ENCODE peak calls at places on chromosomes 12 and 14, in four cellular contexts. One of them, this sample, is unnamed. For H3K27me3 and H3K4me1, the result is how much of the 10 kb centered on the place peaks cover.

GRCh38 chr14:101588286-101588975 is 27.1 kb downstream of the DIO3 start:
- DNase-seq in pancreas: no peak
- DNase-seq in uterus: no peak
- DNase-seq in CD8-positive, alpha-beta T cell: no peak
- DNase-seq in this sample: no peak

GRCh38 chr14:75439989-75440388 is 12.2 kb downstream of the JDP2 start:
- DNase-seq in CD8-positive, alpha-beta T cell: no peak
- DNase-seq in pancreas: no peak
- DNase-seq in uterus: no peak
- DNase-seq in this sample: no peak

GRCh38 chr12:1246637-1247036 is 255.6 kb downstream of the ERC1 start:
- DNase-seq in CD8-positive, alpha-beta T cell: no peak
- DNase-seq in pancreas: no peak
- DNase-seq in uterus: no peak
- DNase-seq in this sample: no peak

GRCh38 chr12:124115976-124116690 is 143.1 kb downstream of the ZNF664 start:
- DNase-seq in pancreas: no peak
- DNase-seq in CD8-positive, alpha-beta T cell: no peak
- DNase-seq in uterus: no peak
- DNase-seq in this sample: no peak

GRCh38 chr12:121656122-121656521 is 13.3 kb downstream of the MORN3 start:
- DNase-seq in CD8-positive, alpha-beta T cell: no peak
- DNase-seq in pancreas: no peak
- DNase-seq in uterus: no peak
- DNase-seq in this sample: no peak

GRCh38 chr12:99752740-99753139 is 105.2 kb downstream of the GARIN6 start:
- DNase-seq in uterus: no peak
- DNase-seq in CD8-positive, alpha-beta T cell: no peak
- DNase-seq in pancreas: no peak
- DNase-seq in this sample: no peak

GRCh38 chr12:118175823-118176447 is 40.0 kb downstream of the PEBP1 start:
- DNase-seq in uterus: no peak
- DNase-seq in pancreas: no peak
- DNase-seq in CD8-positive, alpha-beta T cell: no peak
- DNase-seq in this sample: peak

GRCh38 chr14:51922624-51923023 is 62.2 kb downstream of the GNG2 start:
- DNase-seq in uterus: no peak
- DNase-seq in pancreas: no peak
- DNase-seq in CD8-positive, alpha-beta T cell: no peak
- DNase-seq in this sample: no peak

GRCh38 chr14:103043257-103043893 is 14.0 kb downstream of the CDC42BPB start:
- DNase-seq in CD8-positive, alpha-beta T cell: no peak
- DNase-seq in pancreas: no peak
- DNase-seq in uterus: no peak
- DNase-seq in this sample: no peak

GRCh38 chr12:32230607-32230982 is 123.9 kb downstream of the BICD1 start:
- DNase-seq in CD8-positive, alpha-beta T cell: no peak
- DNase-seq in uterus: no peak
- DNase-seq in pancreas: no peak
- DNase-seq in this sample: no peak

GRCh38 chr14:21680072-21680471 is 6.5 kb upstream of the OR4E1 start:
- DNase-seq in CD8-positive, alpha-beta T cell: no peak
- DNase-seq in uterus: no peak
- DNase-seq in pancreas: no peak
- DNase-seq in this sample: no peak

GRCh38 chr12:116977465-116978380 is 67.0 kb downstream of the FBXW8 start:
- DNase-seq in uterus: no peak
- DNase-seq in CD8-positive, alpha-beta T cell: no peak
- DNase-seq in pancreas: no peak
- DNase-seq in this sample: no peak

GRCh38 chr12:116979109-116979508 is 68.4 kb downstream of the FBXW8 start:
- DNase-seq in uterus: no peak
- DNase-seq in CD8-positive, alpha-beta T cell: no peak
- DNase-seq in pancreas: no peak
- DNase-seq in this sample: no peak

GRCh38 chr12:116984098-116984497 is 73.3 kb downstream of the FBXW8 start:
- DNase-seq in pancreas: no peak
- DNase-seq in uterus: no peak
- DNase-seq in CD8-positive, alpha-beta T cell: no peak
- DNase-seq in this sample: no peak

GRCh38 chr12:116982721-116983502 is 72.2 kb downstream of the FBXW8 start:
- DNase-seq in uterus: peak
- DNase-seq in CD8-positive, alpha-beta T cell: no peak
- DNase-seq in pancreas: no peak
- DNase-seq in this sample: no peak

DNA sequence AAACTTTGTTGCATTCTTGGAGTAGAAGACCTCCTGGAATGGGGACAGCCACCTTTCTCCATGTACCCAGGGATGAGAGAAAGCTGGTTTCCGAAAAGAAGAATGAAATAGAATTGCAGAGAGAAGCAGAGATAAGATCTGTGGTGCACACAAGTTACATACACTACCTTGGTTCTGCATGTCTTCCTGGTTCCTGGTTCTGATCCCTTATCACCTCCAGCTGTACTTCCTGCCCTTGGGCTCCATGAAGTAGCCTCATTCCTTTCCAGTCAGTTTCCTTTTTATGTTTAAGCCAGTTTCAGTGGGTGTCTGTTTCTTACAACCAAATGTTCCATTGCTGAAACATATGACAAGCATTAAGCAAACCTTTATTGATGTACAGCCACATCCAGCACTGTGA is 69.3 kb downstream of the FBXW8 start:
- DNase-seq in CD8-positive, alpha-beta T cell: no peak
- DNase-seq in uterus: no peak
- DNase-seq in pancreas: no peak
- DNase-seq in this sample: no peak
- H3K27me3 ChIP-seq in CD8-positive, alpha-beta T cell: under half
- H3K27me3 ChIP-seq in uterus: under half
- H3K27me3 ChIP-seq in pancreas: under half
- H3K27me3 ChIP-seq in this sample: under half

GRCh38 chr12:25271486-25272098 is 20.9 kb upstream of the KRAS start:
- DNase-seq in uterus: no peak
- DNase-seq in CD8-positive, alpha-beta T cell: no peak
- DNase-seq in pancreas: no peak
- DNase-seq in this sample: no peak
- TF ChIP-seq CTCF in uterus: no peak
- TF ChIP-seq CTCF in CD8-positive, alpha-beta T cell: no peak
- TF ChIP-seq CTCF in pancreas: no peak
- TF ChIP-seq CTCF in this sample: no peak

GRCh38 chr14:35123388-35123703 is 994 bp downstream of the PRORP start:
- DNase-seq in uterus: no peak
- DNase-seq in pancreas: no peak
- DNase-seq in CD8-positive, alpha-beta T cell: no peak
- DNase-seq in this sample: no peak

GRCh38 chr14:35122696-35123387 is 490 bp downstream of the PRORP start:
- DNase-seq in pancreas: no peak
- DNase-seq in CD8-positive, alpha-beta T cell: peak
- DNase-seq in uterus: no peak
- DNase-seq in this sample: no peak

GRCh38 chr14:35121026-35121886 is 534 bp downstream of the PPP2R3C start:
- DNase-seq in pancreas: peak
- DNase-seq in uterus: no peak
- DNase-seq in CD8-positive, alpha-beta T cell: no peak
- DNase-seq in this sample: no peak

GRCh38 chr14:35121887-35122695 is at the start of the genes PPP2R3C and PRORP:
- DNase-seq in uterus: peak
- DNase-seq in pancreas: peak
- DNase-seq in CD8-positive, alpha-beta T cell: peak
- DNase-seq in this sample: peak

GRCh38 chr14:35124127-35124526 is 1.8 kb downstream of the PRORP start:
- DNase-seq in CD8-positive, alpha-beta T cell: no peak
- DNase-seq in pancreas: no peak
- DNase-seq in uterus: no peak
- DNase-seq in this sample: no peak
- H3K4me1 ChIP-seq in CD8-positive, alpha-beta T cell: under half
- H3K4me1 ChIP-seq in pancreas: under half
- H3K4me1 ChIP-seq in uterus: under half
- H3K4me1 ChIP-seq in this sample: under half

GRCh38 chr14:63290741-63291286 is 27.9 kb downstream of the GPHB5 start:
- DNase-seq in pancreas: no peak
- DNase-seq in CD8-positive, alpha-beta T cell: no peak
- DNase-seq in uterus: no peak
- DNase-seq in this sample: no peak
- H3K27me3 ChIP-seq in pancreas: under half
- H3K27me3 ChIP-seq in CD8-positive, alpha-beta T cell: under half
- H3K27me3 ChIP-seq in uterus: under half
- H3K27me3 ChIP-seq in this sample: under half

DNA sequence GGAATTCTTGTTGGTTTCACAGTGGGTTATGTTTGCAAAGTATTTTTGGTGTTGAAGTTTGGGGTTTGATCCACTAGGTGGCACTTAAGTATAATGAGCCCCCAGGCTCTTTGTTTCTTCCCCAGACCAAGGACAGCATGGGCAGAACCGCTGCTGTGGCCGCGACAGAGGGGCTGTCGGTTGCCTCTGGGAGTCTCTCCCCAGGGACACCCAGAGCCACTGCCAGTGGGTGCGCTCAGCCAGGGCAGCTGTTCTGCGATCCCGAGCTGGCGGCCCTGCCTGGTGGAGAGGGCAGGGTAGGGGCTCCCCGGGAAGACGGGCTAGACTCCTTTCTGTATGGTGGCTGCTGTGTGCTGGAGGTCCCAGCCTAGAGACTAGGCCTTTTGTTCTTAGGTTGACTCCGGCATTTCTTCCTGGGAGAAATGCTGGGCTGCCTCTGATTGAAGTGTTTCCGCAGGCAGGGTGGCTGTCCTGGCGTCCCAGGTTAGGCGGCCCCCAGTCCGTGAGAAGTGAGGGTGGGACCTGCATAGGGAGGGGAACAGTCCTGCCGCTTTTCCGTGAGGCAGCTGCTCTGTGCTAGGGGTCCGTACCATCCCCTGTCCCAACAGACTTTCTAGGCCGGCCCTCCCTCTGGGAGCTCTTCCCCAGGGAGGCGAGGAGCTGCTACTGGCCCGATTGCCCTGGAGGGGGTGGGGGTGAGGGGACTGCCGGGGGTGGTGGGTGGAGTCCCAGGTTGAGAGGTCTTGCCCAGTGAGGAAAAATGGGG is 253.1 kb upstream of the PELI2 start:
- DNase-seq in uterus: no peak
- DNase-seq in CD8-positive, alpha-beta T cell: no peak
- DNase-seq in pancreas: no peak
- DNase-seq in this sample: no peak
- TF ChIP-seq CTCF in uterus: no peak
- TF ChIP-seq CTCF in CD8-positive, alpha-beta T cell: no peak
- TF ChIP-seq CTCF in pancreas: no peak
- TF ChIP-seq CTCF in this sample: no peak